ENCODE peak calls at places on chromosomes 3 and 15, in six cellular contexts. L is SK-N-SH, O is spleen, H is choroid plexus epithelial cell, T is colonic mucosa, W is OCI-LY7. U is an unnamed sample.

GRCh38 chr3:10746001-10746400 is 70.0 kb upstream of the SLC6A11 start:
- DNase-seq in L (no peak), T (no peak), H (no peak), O (no peak), W (no peak), U (no peak)

GRCh38 chr15:55221090-55222011 is 24.6 kb upstream of the RSL24D1 start:
- DNase-seq in H (peak; percentile 99), O (no peak), T (no peak), L (no peak), W (peak; percentile 51), U (no peak)

GRCh38 chr3:55481918-55482495 is 5.1 kb downstream of the WNT5A start:
- DNase-seq in H (peak; percentile 52), W (no peak), L (no peak), T (peak; percentile 32), O (no peak), U (no peak)

GRCh38 chr3:185253645-185254410 is at the start of gene EHHADH:
- DNase-seq in T (peak; percentile 89), H (peak; percentile 63), L (peak; percentile 93), W (no peak), O (peak; percentile 94), U (peak; percentile 27)

GRCh38 chr3:130626021-130626420 is 109.0 kb downstream of the COL6A6 start:
- DNase-seq in W (no peak), H (no peak), L (no peak), T (no peak), O (no peak), U (no peak)

GRCh38 chr3:76715426-76715825 is 324.5 kb upstream of the ROBO2 start:
- DNase-seq in O (no peak), H (peak; percentile 44), W (no peak), L (no peak), T (no peak), U (no peak)

GRCh38 chr15:76343313-76343996 is 6.9 kb downstream of the ISL2 start:
- DNase-seq in T (no peak), H (no peak), O (no peak), W (no peak), L (no peak), U (no peak)

GRCh38 chr15:31372635-31373091 is 46.0 kb downstream of the KLF13 start:
- DNase-seq in T (no peak), O (peak; percentile 73), W (no peak), L (peak; percentile 97), H (peak; percentile 87), U (peak; percentile 86)

GRCh38 chr15:77568960-77569646 is 63.6 kb downstream of the LINGO1 start:
- DNase-seq in T (no peak), W (no peak), L (no peak), O (no peak), H (peak; percentile 56), U (no peak)

GRCh38 chr3:169668957-169669681 is 5.6 kb upstream of the MECOM start:
- DNase-seq in H (peak; percentile 68), O (peak; percentile 88), W (no peak), L (peak; percentile 89), T (peak; percentile 83), U (peak; percentile 32)

GRCh38 chr15:52427804-52428203 is 100.9 kb downstream of the MYO5A start:
- DNase-seq in W (no peak), O (no peak), T (no peak), H (peak; percentile 81), L (peak; percentile 17), U (peak; percentile 83)

GRCh38 chr3:192879346-192880031 is 38.2 kb downstream of the MB21D2 start:
- DNase-seq in O (no peak), H (peak; percentile 97), W (no peak), T (no peak), L (peak; percentile 24), U (no peak)

GRCh38 chr3:48555949-48556795 is 431 bp downstream of the PFKFB4 start:
- DNase-seq in H (no peak), W (no peak), O (no peak), T (no peak), L (peak; percentile 24), U (no peak)

GRCh38 chr3:63067999-63068645 is 192.9 kb upstream of the CADPS start:
- DNase-seq in L (no peak), W (peak; percentile 75), O (no peak), T (peak; percentile 38), H (peak; percentile 47), U (no peak)

GRCh38 chr15:66830358-66830757 is 128.3 kb downstream of the SMAD6 start:
- DNase-seq in L (no peak), T (no peak), H (peak; percentile 51), O (no peak), W (no peak), U (no peak)

GRCh38 chr15:95495033-95495541 is 835.4 kb upstream of the NR2F2 start:
- DNase-seq in T (no peak), W (no peak), H (no peak), O (no peak), L (no peak), U (no peak)

GRCh38 chr15:39466428-39466827 is 114.5 kb upstream of the THBS1 start:
- DNase-seq in W (no peak), O (peak; percentile 71), H (no peak), L (no peak), T (peak; percentile 35), U (peak; percentile 6)

GRCh38 chr15:26166429-26166828 is 303.3 kb upstream of the ATP10A start:
- DNase-seq in O (no peak), L (no peak), T (no peak), H (no peak), W (no peak), U (no peak)

GRCh38 chr3:173743512-173743911 is 346.0 kb downstream of the NLGN1 start:
- DNase-seq in O (no peak), T (no peak), H (no peak), W (no peak), L (no peak), U (no peak)

GRCh38 chr3:13513051-13513912 is 33.2 kb downstream of the HDAC11 start:
- DNase-seq in O (peak; percentile 54), W (no peak), H (peak; percentile 50), L (peak; percentile 70), T (no peak), U (peak; percentile 56)

GRCh38 chr15:63599401-63600000 is 2.3 kb downstream of the FBXL22 start:
- DNase-seq in T (peak; percentile 81), L (peak; percentile 35), H (peak; percentile 64), W (peak; percentile 53), O (peak; percentile 90), U (peak; percentile 55)

GRCh38 chr3:155387571-155387970 is 94.1 kb upstream of the STRIT1 start:
- DNase-seq in O (no peak), W (no peak), H (no peak), T (no peak), L (no peak), U (no peak)

GRCh38 chr3:83946554-83946953 is 1012.2 kb upstream of the CADM2 start:
- DNase-seq in L (no peak), T (no peak), O (no peak), H (peak; percentile 54), W (no peak), U (no peak)

GRCh38 chr3:61848885-61849284 is 287.5 kb downstream of the PTPRG start:
- DNase-seq in T (no peak), L (no peak), W (no peak), O (no peak), H (peak; percentile 90), U (peak; percentile 31)

GRCh38 chr3:152517517-152517916 is 248.8 kb downstream of the MBNL1 start:
- DNase-seq in L (no peak), O (no peak), T (no peak), H (no peak), W (no peak), U (no peak)

GRCh38 chr3:152519376-152519775 is 250.6 kb downstream of the MBNL1 start:
- DNase-seq in W (no peak), T (no peak), H (no peak), L (no peak), O (no peak), U (no peak)

GRCh38 chr3:152513301-152513960 is 244.7 kb downstream of the MBNL1 start:
- DNase-seq in T (no peak), H (no peak), W (no peak), O (no peak), L (no peak), U (no peak)

GRCh38 chr3:152516195-152516594 is 247.5 kb downstream of the MBNL1 start:
- DNase-seq in W (no peak), H (no peak), L (no peak), O (no peak), T (no peak), U (no peak)

GRCh38 chr3:152518346-152518745 is 249.6 kb downstream of the MBNL1 start:
- DNase-seq in W (no peak), T (no peak), O (no peak), H (no peak), L (no peak), U (no peak)
- H3K4me3 ChIP-seq in W (no peak overlapping the region), T (no peak overlapping the region), O (no peak overlapping the region), H (no peak overlapping the region), L (no peak overlapping the region), U (no peak overlapping the region)

GRCh38 chr15:90819390-90819789 is 49.0 kb upstream of the FURIN start:
- DNase-seq in W (no peak), T (peak; percentile 7), L (no peak), O (no peak), H (no peak), U (no peak)
- H3K4me3 ChIP-seq in W (no peak overlapping the region), T (no peak overlapping the region), L (no peak overlapping the region), O (no peak overlapping the region), H (no peak overlapping the region), U (no peak overlapping the region)

GRCh38 chr3:171965088-171965712 is 74.2 kb upstream of the FNDC3B start:
- DNase-seq in L (no peak), H (peak; percentile 46), T (no peak), W (no peak), O (no peak), U (no peak)

GRCh38 chr3:171967137-171967783 is 72.1 kb upstream of the FNDC3B start:
- DNase-seq in W (no peak), L (no peak), T (no peak), O (no peak), H (peak; percentile 72), U (no peak)

GRCh38 chr3:171967932-171968678 is 71.3 kb upstream of the FNDC3B start:
- DNase-seq in W (no peak), O (no peak), L (no peak), T (no peak), H (peak; percentile 91), U (no peak)

GRCh38 chr3:171963546-171963945 is 75.8 kb upstream of the FNDC3B start:
- DNase-seq in L (no peak), H (no peak), O (no peak), W (no peak), T (no peak), U (no peak)

GRCh38 chr3:171966533-171967136 is 72.7 kb upstream of the FNDC3B start:
- DNase-seq in H (peak; percentile 33), W (no peak), O (no peak), L (no peak), T (no peak), U (no peak)
- H3K4me3 ChIP-seq in H (no peak overlapping the region), W (no peak overlapping the region), O (no peak overlapping the region), L (no peak overlapping the region), T (no peak overlapping the region), U (no peak overlapping the region)

DNA sequence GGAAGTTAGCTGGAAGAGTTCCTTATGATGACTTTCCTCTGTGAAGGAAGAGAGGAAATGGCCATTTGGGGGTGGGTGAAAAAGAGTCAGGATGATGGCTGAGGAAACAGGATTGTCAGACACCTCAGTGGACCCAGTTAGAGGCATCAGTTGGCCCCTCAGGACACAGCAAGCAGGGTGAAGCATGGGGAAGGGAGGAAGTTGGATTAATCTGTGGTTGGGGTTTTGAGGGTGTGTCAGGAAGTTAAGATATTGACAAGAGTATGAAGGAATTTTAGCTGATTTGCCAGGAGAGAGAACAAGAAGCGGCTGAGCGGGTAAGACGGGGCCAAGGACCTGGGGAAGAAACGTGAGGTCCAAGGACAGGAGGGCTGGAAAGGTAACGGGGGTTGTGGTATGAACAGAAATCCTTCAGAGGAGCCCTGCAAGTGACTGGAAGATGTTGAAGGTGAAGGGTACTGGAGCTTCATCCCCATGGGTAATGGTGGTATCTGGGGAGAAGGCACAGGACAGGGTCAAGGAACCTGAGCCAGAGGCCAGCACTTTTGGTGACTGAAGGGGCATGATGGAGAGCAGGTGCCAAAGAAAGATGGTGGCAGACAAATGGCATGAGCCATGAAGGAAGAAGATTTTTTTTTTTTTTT is 2.7 kb downstream of the UQCC5 start:
- DNase-seq in T (no peak), O (no peak), L (no peak), H (no peak), W (no peak), U (no peak)
- H3K4me3 ChIP-seq in T (no peak overlapping the region), O (no peak overlapping the region), L (no peak overlapping the region), H (no peak overlapping the region), W (no peak overlapping the region), U (no peak overlapping the region)

U was measured in gastrocnemius medialis.